ENCODE peak calls at places on chromosomes 12 and 14, in seven cellular contexts. One of them, this sample, is unnamed.

GRCh38 chr12:30047499-30048262 is 263.9 kb upstream of the TMTC1 start:
- DNase-seq in pancreas: no peak
- DNase-seq in BE2C: no peak
- DNase-seq in ELF-1: no peak
- DNase-seq in fibroblast of the aortic adventitia: peak; percentile 73
- DNase-seq in endodermal cell: no peak
- DNase-seq in Peyer's patch: no peak
- DNase-seq in this sample: no peak

GRCh38 chr12:78095623-78096022 is 264.9 kb downstream of the NAV3 start:
- DNase-seq in pancreas: no peak
- DNase-seq in BE2C: no peak
- DNase-seq in ELF-1: no peak
- DNase-seq in fibroblast of the aortic adventitia: peak; percentile 41
- DNase-seq in endodermal cell: no peak
- DNase-seq in Peyer's patch: no peak
- DNase-seq in this sample: no peak

GRCh38 chr12:55727643-55728184 is 1.1 kb downstream of the CD63 start:
- DNase-seq in pancreas: peak; percentile 87
- DNase-seq in BE2C: peak; percentile 46
- DNase-seq in ELF-1: no peak
- DNase-seq in fibroblast of the aortic adventitia: peak; percentile 64
- DNase-seq in endodermal cell: peak; percentile 71
- DNase-seq in Peyer's patch: no peak
- DNase-seq in this sample: no peak

GRCh38 chr12:124915249-124916236 is 1.1 kb upstream of the UBC start:
- DNase-seq in pancreas: no peak
- DNase-seq in BE2C: no peak
- DNase-seq in ELF-1: peak; percentile 61
- DNase-seq in fibroblast of the aortic adventitia: peak; percentile 53
- DNase-seq in endodermal cell: no peak
- DNase-seq in Peyer's patch: peak; percentile 50
- DNase-seq in this sample: no peak

GRCh38 chr12:29552324-29552927 is 54.9 kb upstream of the OVCH1 start:
- DNase-seq in pancreas: peak; percentile 61
- DNase-seq in BE2C: peak; percentile 79
- DNase-seq in ELF-1: peak; percentile 70
- DNase-seq in fibroblast of the aortic adventitia: peak; percentile 69
- DNase-seq in endodermal cell: peak; percentile 93
- DNase-seq in Peyer's patch: peak; percentile 22
- DNase-seq in this sample: peak; percentile 20

GRCh38 chr12:79844693-79845092 is 90.2 kb downstream of the PPP1R12A start:
- DNase-seq in pancreas: no peak
- DNase-seq in BE2C: no peak
- DNase-seq in ELF-1: peak; percentile 40
- DNase-seq in fibroblast of the aortic adventitia: peak; percentile 80
- DNase-seq in endodermal cell: peak; percentile 76
- DNase-seq in Peyer's patch: no peak
- DNase-seq in this sample: no peak

GRCh38 chr14:26939756-26940155 is 341.9 kb upstream of the NOVA1 start:
- DNase-seq in pancreas: no peak
- DNase-seq in BE2C: no peak
- DNase-seq in ELF-1: no peak
- DNase-seq in fibroblast of the aortic adventitia: no peak
- DNase-seq in endodermal cell: no peak
- DNase-seq in Peyer's patch: no peak
- DNase-seq in this sample: no peak

GRCh38 chr12:87086118-87086891 is 830.1 kb upstream of the MGAT4C start:
- DNase-seq in pancreas: no peak
- DNase-seq in BE2C: no peak
- DNase-seq in ELF-1: no peak
- DNase-seq in fibroblast of the aortic adventitia: no peak
- DNase-seq in endodermal cell: no peak
- DNase-seq in Peyer's patch: no peak
- DNase-seq in this sample: no peak

GRCh38 chr14:68978550-68978911 is 571 bp downstream of the ACTN1 start:
- DNase-seq in pancreas: peak; percentile 91
- DNase-seq in BE2C: peak; percentile 64
- DNase-seq in ELF-1: peak; percentile 66
- DNase-seq in fibroblast of the aortic adventitia: peak; percentile 24
- DNase-seq in endodermal cell: peak; percentile 91
- DNase-seq in Peyer's patch: no peak
- DNase-seq in this sample: peak; percentile 51

GRCh38 chr12:79935624-79936040 is 735 bp upstream of the PPP1R12A start:
- DNase-seq in pancreas: no peak
- DNase-seq in BE2C: no peak
- DNase-seq in ELF-1: no peak
- DNase-seq in fibroblast of the aortic adventitia: no peak
- DNase-seq in endodermal cell: no peak
- DNase-seq in Peyer's patch: no peak
- DNase-seq in this sample: no peak

GRCh38 chr12:131836193-131836592 is 8.0 kb downstream of the MMP17 start:
- DNase-seq in pancreas: no peak
- DNase-seq in BE2C: peak; percentile 54
- DNase-seq in ELF-1: no peak
- DNase-seq in fibroblast of the aortic adventitia: peak; percentile 40
- DNase-seq in endodermal cell: no peak
- DNase-seq in Peyer's patch: no peak
- DNase-seq in this sample: no peak